ENCODE peak calls at places on chromosomes 3 and 15, in five cellular contexts. H is H9, P is neuronal stem cell, L is H1, R is mesenchymal stem cell. T is an unnamed sample.

GRCh38 chr3:126672741-126673140 is 17.8 kb upstream of the TXNRD3 start:
- DNase-seq in H (peak), P (no peak), L (no peak), R (no peak), T (no peak)

GRCh38 chr15:52527898-52528464 is 699 bp downstream of the MYO5A start:
- DNase-seq in H (no peak), P (peak), L (no peak), R (peak), T (peak)

GRCh38 chr3:138921316-138922292 is 25.3 kb downstream of the FOXL2 start:
- DNase-seq in H (no peak), P (no peak), L (no peak), R (peak), T (peak)

GRCh38 chr15:91853968-91854943 is 748 bp downstream of the SLCO3A1 start:
- DNase-seq in H (peak), P (peak), L (no peak), R (no peak), T (peak)

GRCh38 chr3:23921052-23921511 is 4.2 kb downstream of the RPL15 start:
- DNase-seq in H (no peak), P (no peak), L (no peak), R (no peak), T (no peak)

GRCh38 chr3:111979689-111980025 is 831 bp downstream of the ABHD10 start:
- DNase-seq in H (no peak), P (no peak), L (no peak), R (no peak), T (no peak)

GRCh38 chr15:95760508-95760907 is 570.0 kb upstream of the NR2F2 start:
- DNase-seq in H (peak), P (peak), L (no peak), R (peak), T (no peak)

GRCh38 chr3:38763569-38763968 is 52.4 kb downstream of the SCN10A start:
- DNase-seq in H (no peak), P (no peak), L (no peak), R (no peak), T (no peak)

GRCh38 chr3:45992820-45993219 is 2.8 kb downstream of the FYCO1 start:
- DNase-seq in H (no peak), P (no peak), L (no peak), R (peak), T (no peak)

GRCh38 chr3:115975796-115976195 is 352.5 kb downstream of the GAP43 start:
- DNase-seq in H (no peak), P (no peak), L (no peak), R (no peak), T (no peak)

GRCh38 chr3:67472674-67473201 is 181.7 kb downstream of the SUCLG2 start:
- DNase-seq in H (no peak), P (no peak), L (no peak), R (no peak), T (no peak)

GRCh38 chr3:62406945-62407344 is 33.6 kb upstream of the FEZF2 start:
- DNase-seq in H (no peak), P (no peak), L (no peak), R (no peak), T (no peak)

GRCh38 chr3:99407257-99407656 is 231.1 kb upstream of the COL8A1 start:
- DNase-seq in H (no peak), P (no peak), L (no peak), R (peak), T (no peak)

GRCh38 chr3:126961191-126961790 is 21.6 kb upstream of the PLXNA1 start:
- DNase-seq in H (no peak), P (no peak), L (no peak), R (peak), T (peak)

GRCh38 chr3:141280086-141280485 is 48.5 kb downstream of the PXYLP1 start:
- DNase-seq in H (no peak), P (no peak), L (no peak), R (peak), T (no peak)

GRCh38 chr3:170839518-170840100 is 30.4 kb downstream of the RPL22L1 start:
- DNase-seq in H (no peak), P (no peak), L (no peak), R (no peak), T (peak)

GRCh38 chr3:67790043-67790442 is 135.6 kb upstream of the SUCLG2 start:
- DNase-seq in H (peak), P (peak), L (peak), R (peak), T (peak)

GRCh38 chr3:193853511-193854219 is 260.7 kb downstream of the OPA1 start:
- DNase-seq in H (no peak), P (no peak), L (no peak), R (no peak), T (no peak)

GRCh38 chr3:27385504-27385903 is 16.3 kb upstream of the NEK10 start:
- DNase-seq in H (no peak), P (no peak), L (no peak), R (no peak), T (no peak)

GRCh38 chr3:8854656-8855055 is 85.2 kb upstream of the OXTR start:
- DNase-seq in H (no peak), P (no peak), L (no peak), R (no peak), T (no peak)

GRCh38 chr3:48430359-48431101 is 644 bp upstream of the PLXNB1 start:
- DNase-seq in H (no peak), P (no peak), L (no peak), R (no peak), T (no peak)

GRCh38 chr15:53323197-53323596 is 436.3 kb downstream of the WDR72 start:
- DNase-seq in H (no peak), P (no peak), L (no peak), R (peak), T (no peak)

GRCh38 chr3:61807865-61808276 is 246.5 kb downstream of the PTPRG start:
- DNase-seq in H (no peak), P (no peak), L (no peak), R (peak), T (no peak)

GRCh38 chr15:66615175-66615495 is 49.3 kb upstream of the LCTL start:
- DNase-seq in H (no peak), P (no peak), L (no peak), R (no peak), T (no peak)

GRCh38 chr3:152299243-152299976 is 30.7 kb downstream of the MBNL1 start:
- DNase-seq in H (no peak), P (no peak), L (no peak), R (no peak), T (no peak)

GRCh38 chr15:67241132-67241855 is 13.2 kb downstream of the AAGAB start:
- DNase-seq in H (no peak), P (no peak), L (no peak), R (no peak), T (no peak)

GRCh38 chr3:116139607-116140006 is 305.7 kb downstream of the LSAMP start:
- DNase-seq in H (no peak), P (no peak), L (no peak), R (peak), T (no peak)

GRCh38 chr3:169602482-169602881 is 61.0 kb downstream of the MECOM start:
- DNase-seq in H (no peak), P (no peak), L (no peak), R (no peak), T (no peak)

GRCh38 chr15:23890218-23890617 is 203.1 kb upstream of the NDN start:
- DNase-seq in H (no peak), P (no peak), L (no peak), R (no peak), T (no peak)

GRCh38 chr3:140563206-140563605 is 114.7 kb upstream of the TRIM42 start:
- DNase-seq in H (no peak), P (no peak), L (no peak), R (no peak), T (no peak)

GRCh38 chr3:155908086-155908485 is 37.6 kb downstream of the GMPS start:
- DNase-seq in H (peak), P (no peak), L (no peak), R (no peak), T (no peak)

GRCh38 chr3:29686889-29687592 is 406.2 kb downstream of the RBMS3 start:
- DNase-seq in H (no peak), P (no peak), L (no peak), R (peak), T (no peak)

GRCh38 chr3:37910666-37911400 is 49.2 kb downstream of the CTDSPL start:
- DNase-seq in H (no peak), P (no peak), L (no peak), R (no peak), T (no peak)

GRCh38 chr15:76776480-76776879 is 128.7 kb downstream of the SCAPER start:
- DNase-seq in H (no peak), P (no peak), L (no peak), R (no peak), T (no peak)

GRCh38 chr3:147191795-147192385 is 214.5 kb downstream of the ZIC4 start:
- DNase-seq in H (peak), P (peak), L (no peak), R (peak), T (peak)
- H2AFZ ChIP-seq in H (no peak), P (no peak), L (no peak), R (no peak), T (no peak)

GRCh38 chr3:195892355-195893120 is 15.8 kb downstream of the TNK2 start:
- DNase-seq in H (no peak), P (peak), L (no peak), R (peak), T (no peak)
- H2AK5ac ChIP-seq in H (no peak), P (peak), L (no peak), R (no peak), T (no peak)

GRCh38 chr3:5613580-5613979 is 426.1 kb downstream of the EDEM1 start:
- DNase-seq in H (no peak), P (no peak), L (no peak), R (no peak), T (no peak)
- H2BK12ac ChIP-seq in H (no peak), P (no peak), L (no peak), R (no peak), T (no peak)

GRCh38 chr15:74438206-74438605 is 4.4 kb upstream of the SEMA7A start:
- DNase-seq in H (no peak), P (no peak), L (no peak), R (no peak), T (no peak)
- H2AFZ ChIP-seq in H (no peak), P (no peak), L (no peak), R (no peak), T (no peak)

GRCh38 chr3:171936231-171936841 is 93.2 kb downstream of the TMEM212 start:
- DNase-seq in H (no peak), P (no peak), L (no peak), R (peak), T (peak)
- H2AK5ac ChIP-seq in H (no peak), P (no peak), L (no peak), R (no peak), T (no peak)